ENCODE peak calls at places on chromosomes 3 and 15, in four cellular contexts. D is heart right ventricle; L is fibroblast of the conjunctiva; B is activated T-helper 1 cell treated with anti-CD3 and anti-CD28 coated beads, Interleukin-12 subunit alpha, Interleukin-12 subunit beta, Interleukin-2, Interleukin-4 antibody, amounts not matched to agents 30 ng/mL and 10 ng/mL and 1 ng/mL, durations not matched to agents 14 hours and 24 hours and 36 hours. R is an unnamed sample.

GRCh38 chr3:134317106-134317947 is 56.9 kb downstream of the AMOTL2 start:
- DNase-seq in D (no peak), L (no peak), B (no peak), R (no peak)

GRCh38 chr3:15520185-15520584 is 1.3 kb downstream of the COLQ start:
- DNase-seq in D (peak), L (no peak), B (no peak), R (peak)

GRCh38 chr3:112568642-112569041 is 6.8 kb downstream of the SLC35A5 start:
- DNase-seq in D (no peak), L (no peak), B (no peak), R (no peak)

GRCh38 chr3:169634618-169635236 is 28.8 kb downstream of the MECOM start:
- DNase-seq in D (peak), L (no peak), B (no peak), R (no peak)

GRCh38 chr3:127674793-127675189 is 2.0 kb downstream of the ABTB1 start:
- DNase-seq in D (no peak), L (no peak), B (no peak), R (no peak)

GRCh38 chr3:89113887-89114840 is 6.7 kb downstream of the EPHA3 start:
- DNase-seq in D (peak), L (peak), B (no peak), R (no peak)

GRCh38 chr15:57476533-57476975 is 100.2 kb downstream of the CGNL1 start:
- DNase-seq in D (no peak), L (no peak), B (no peak), R (no peak)

GRCh38 chr15:27408428-27408827 is 437.4 kb downstream of the GABRG3 start:
- DNase-seq in D (no peak), L (no peak), B (no peak), R (no peak)

GRCh38 chr15:20345401-20345958 is 196.1 kb downstream of the GOLGA6L6 start:
- DNase-seq in D (no peak), L (no peak), B (no peak), R (no peak)

GRCh38 chr3:45642731-45643152 is 46.5 kb upstream of the SACM1L start:
- DNase-seq in D (no peak), L (peak), B (no peak), R (no peak)

GRCh38 chr3:87898971-87899370 is 159.8 kb downstream of the CGGBP1 start:
- DNase-seq in D (no peak), L (no peak), B (no peak), R (no peak)

GRCh38 chr15:75200765-75201608 is 695 bp upstream of the C15orf39 start:
- DNase-seq in D (peak), L (no peak), B (peak), R (no peak)

GRCh38 chr3:32392530-32393302 is 1.1 kb downstream of the CMTM7 start:
- DNase-seq in D (peak), L (peak), B (no peak), R (no peak)

GRCh38 chr15:89179966-89180875 is 41.2 kb downstream of the RLBP1 start:
- DNase-seq in D (no peak), L (no peak), B (no peak), R (peak)

GRCh38 chr3:195197764-195198423 is 73.1 kb downstream of the XXYLT1 start:
- DNase-seq in D (no peak), L (no peak), B (no peak), R (no peak)

GRCh38 chr3:52259035-52259434 is 13.5 kb downstream of the PPM1M start:
- DNase-seq in D (no peak), L (no peak), B (no peak), R (no peak)

GRCh38 chr3:152183473-152183872 is 85.3 kb upstream of the MBNL1 start:
- DNase-seq in D (peak), L (peak), B (no peak), R (peak)

GRCh38 chr15:29668120-29668602 is 154.1 kb downstream of the TJP1 start:
- DNase-seq in D (peak), L (peak), B (no peak), R (no peak)

GRCh38 chr3:52471371-52472238 is 16.2 kb downstream of the NISCH start:
- DNase-seq in D (peak), L (no peak), B (no peak), R (no peak)

GRCh38 chr3:147656023-147656422 is 246.9 kb downstream of the ZIC1 start:
- DNase-seq in D (no peak), L (no peak), B (no peak), R (no peak)